ENCODE peak calls at places on chromosomes 16 and 17, in six cellular contexts. One of them, this sample, is unnamed.

GRCh38 chr16:85396879-85397871 is 215.9 kb upstream of the GSE1 start:
- DNase-seq in NCI-H1105: no peak
- DNase-seq in stimulated activated CD8-positive, alpha-beta memory T cell treated with anti-CD3 and anti-CD28 coated beads, Interleukin-7, amount 100 ng/mL, for 1 hour: no peak
- DNase-seq in C1 segment of cervical spinal cord: no peak
- DNase-seq in ecto neural progenitor cell: no peak
- DNase-seq in activated CD4-positive, alpha-beta T cell treated with anti-CD3 and anti-CD28 coated beads for 24 hours: no peak
- DNase-seq in this sample: no peak

GRCh38 chr17:10169274-10169673 is 29.1 kb downstream of the GAS7 start:
- DNase-seq in NCI-H1105: no peak
- DNase-seq in stimulated activated CD8-positive, alpha-beta memory T cell treated with anti-CD3 and anti-CD28 coated beads, Interleukin-7, amount 100 ng/mL, for 1 hour: no peak
- DNase-seq in C1 segment of cervical spinal cord: no peak
- DNase-seq in ecto neural progenitor cell: no peak
- DNase-seq in activated CD4-positive, alpha-beta T cell treated with anti-CD3 and anti-CD28 coated beads for 24 hours: no peak
- DNase-seq in this sample: peak

GRCh38 chr17:45847101-45847500 is 2.4 kb downstream of the SPPL2C start:
- DNase-seq in NCI-H1105: no peak
- DNase-seq in stimulated activated CD8-positive, alpha-beta memory T cell treated with anti-CD3 and anti-CD28 coated beads, Interleukin-7, amount 100 ng/mL, for 1 hour: no peak
- DNase-seq in C1 segment of cervical spinal cord: no peak
- DNase-seq in ecto neural progenitor cell: no peak
- DNase-seq in activated CD4-positive, alpha-beta T cell treated with anti-CD3 and anti-CD28 coated beads for 24 hours: no peak
- DNase-seq in this sample: no peak

GRCh38 chr16:65698943-65699342 is 577.1 kb upstream of the CDH11 start:
- DNase-seq in NCI-H1105: no peak
- DNase-seq in stimulated activated CD8-positive, alpha-beta memory T cell treated with anti-CD3 and anti-CD28 coated beads, Interleukin-7, amount 100 ng/mL, for 1 hour: no peak
- DNase-seq in C1 segment of cervical spinal cord: no peak
- DNase-seq in ecto neural progenitor cell: no peak
- DNase-seq in activated CD4-positive, alpha-beta T cell treated with anti-CD3 and anti-CD28 coated beads for 24 hours: no peak
- DNase-seq in this sample: peak

GRCh38 chr17:65433592-65433991 is 127.9 kb downstream of the AXIN2 start:
- DNase-seq in NCI-H1105: no peak
- DNase-seq in stimulated activated CD8-positive, alpha-beta memory T cell treated with anti-CD3 and anti-CD28 coated beads, Interleukin-7, amount 100 ng/mL, for 1 hour: no peak
- DNase-seq in C1 segment of cervical spinal cord: no peak
- DNase-seq in ecto neural progenitor cell: no peak
- DNase-seq in activated CD4-positive, alpha-beta T cell treated with anti-CD3 and anti-CD28 coated beads for 24 hours: no peak
- DNase-seq in this sample: no peak

GRCh38 chr17:55444471-55445441 is 23.1 kb upstream of the MMD start:
- DNase-seq in NCI-H1105: no peak
- DNase-seq in stimulated activated CD8-positive, alpha-beta memory T cell treated with anti-CD3 and anti-CD28 coated beads, Interleukin-7, amount 100 ng/mL, for 1 hour: no peak
- DNase-seq in C1 segment of cervical spinal cord: no peak
- DNase-seq in ecto neural progenitor cell: no peak
- DNase-seq in activated CD4-positive, alpha-beta T cell treated with anti-CD3 and anti-CD28 coated beads for 24 hours: no peak
- DNase-seq in this sample: peak

GRCh38 chr16:49023095-49023494 is 258.5 kb downstream of the CBLN1 start:
- DNase-seq in NCI-H1105: peak
- DNase-seq in stimulated activated CD8-positive, alpha-beta memory T cell treated with anti-CD3 and anti-CD28 coated beads, Interleukin-7, amount 100 ng/mL, for 1 hour: no peak
- DNase-seq in C1 segment of cervical spinal cord: no peak
- DNase-seq in ecto neural progenitor cell: no peak
- DNase-seq in activated CD4-positive, alpha-beta T cell treated with anti-CD3 and anti-CD28 coated beads for 24 hours: no peak
- DNase-seq in this sample: peak

GRCh38 chr16:48188449-48189102 is 32.8 kb upstream of the ABCC12 start:
- DNase-seq in NCI-H1105: no peak
- DNase-seq in stimulated activated CD8-positive, alpha-beta memory T cell treated with anti-CD3 and anti-CD28 coated beads, Interleukin-7, amount 100 ng/mL, for 1 hour: no peak
- DNase-seq in C1 segment of cervical spinal cord: no peak
- DNase-seq in ecto neural progenitor cell: no peak
- DNase-seq in activated CD4-positive, alpha-beta T cell treated with anti-CD3 and anti-CD28 coated beads for 24 hours: no peak
- DNase-seq in this sample: no peak

GRCh38 chr16:69476920-69477418 is 52.5 kb downstream of the CYB5B start:
- DNase-seq in NCI-H1105: no peak
- DNase-seq in stimulated activated CD8-positive, alpha-beta memory T cell treated with anti-CD3 and anti-CD28 coated beads, Interleukin-7, amount 100 ng/mL, for 1 hour: no peak
- DNase-seq in C1 segment of cervical spinal cord: no peak
- DNase-seq in ecto neural progenitor cell: no peak
- DNase-seq in activated CD4-positive, alpha-beta T cell treated with anti-CD3 and anti-CD28 coated beads for 24 hours: no peak
- DNase-seq in this sample: peak

GRCh38 chr17:50344712-50345380 is 1.1 kb upstream of the XYLT2 start:
- DNase-seq in NCI-H1105: no peak
- DNase-seq in stimulated activated CD8-positive, alpha-beta memory T cell treated with anti-CD3 and anti-CD28 coated beads, Interleukin-7, amount 100 ng/mL, for 1 hour: no peak
- DNase-seq in C1 segment of cervical spinal cord: no peak
- DNase-seq in ecto neural progenitor cell: no peak
- DNase-seq in activated CD4-positive, alpha-beta T cell treated with anti-CD3 and anti-CD28 coated beads for 24 hours: no peak
- DNase-seq in this sample: no peak

GRCh38 chr17:50261051-50261915 is 13.0 kb upstream of the TMEM92 start:
- DNase-seq in NCI-H1105: no peak
- DNase-seq in stimulated activated CD8-positive, alpha-beta memory T cell treated with anti-CD3 and anti-CD28 coated beads, Interleukin-7, amount 100 ng/mL, for 1 hour: no peak
- DNase-seq in C1 segment of cervical spinal cord: no peak
- DNase-seq in ecto neural progenitor cell: no peak
- DNase-seq in activated CD4-positive, alpha-beta T cell treated with anti-CD3 and anti-CD28 coated beads for 24 hours: no peak
- DNase-seq in this sample: no peak

GRCh38 chr16:73171380-73171779 is 123.5 kb upstream of the ZFHX3 start:
- DNase-seq in NCI-H1105: no peak
- DNase-seq in stimulated activated CD8-positive, alpha-beta memory T cell treated with anti-CD3 and anti-CD28 coated beads, Interleukin-7, amount 100 ng/mL, for 1 hour: no peak
- DNase-seq in C1 segment of cervical spinal cord: no peak
- DNase-seq in ecto neural progenitor cell: no peak
- DNase-seq in activated CD4-positive, alpha-beta T cell treated with anti-CD3 and anti-CD28 coated beads for 24 hours: no peak
- DNase-seq in this sample: no peak

This sample was measured in foreskin fibroblast.